ENCODE peak calls at places on chromosomes 6 and 20, in ten cellular contexts. One of them, this sample, is unnamed. For H3K27me3, the result is how much of the 10 kb centered on the place peaks cover.

GRCh38 chr20:52060794-52061714 is 130.5 kb downstream of the ZFP64 start:
- DNase-seq in upper lobe of left lung: no peak
- DNase-seq in right lobe of liver: no peak
- DNase-seq in pancreas: no peak
- DNase-seq in left lung: no peak
- DNase-seq in heart left ventricle: no peak
- DNase-seq in AG04450: no peak
- DNase-seq in cardiac muscle cell: peak
- DNase-seq in MM.1S: no peak
- DNase-seq in uterus: no peak
- DNase-seq in this sample: no peak

GRCh38 chr20:16828666-16829305 is 80.6 kb downstream of the OTOR start:
- DNase-seq in upper lobe of left lung: no peak
- DNase-seq in right lobe of liver: no peak
- DNase-seq in AG04450: no peak
- DNase-seq in cardiac muscle cell: no peak
- DNase-seq in heart left ventricle: no peak
- DNase-seq in left lung: no peak
- DNase-seq in uterus: no peak
- DNase-seq in MM.1S: no peak
- DNase-seq in pancreas: no peak
- DNase-seq in this sample: no peak

GRCh38 chr6:97917369-97917768 is 634.4 kb upstream of the MMS22L start:
- DNase-seq in cardiac muscle cell: peak
- DNase-seq in AG04450: no peak
- DNase-seq in uterus: no peak
- DNase-seq in right lobe of liver: no peak
- DNase-seq in pancreas: no peak
- DNase-seq in heart left ventricle: no peak
- DNase-seq in left lung: no peak
- DNase-seq in upper lobe of left lung: no peak
- DNase-seq in MM.1S: no peak
- DNase-seq in this sample: no peak

GRCh38 chr6:30570263-30570662 is 979 bp upstream of the ABCF1 start:
- DNase-seq in upper lobe of left lung: no peak
- DNase-seq in left lung: no peak
- DNase-seq in pancreas: no peak
- DNase-seq in right lobe of liver: no peak
- DNase-seq in AG04450: no peak
- DNase-seq in MM.1S: no peak
- DNase-seq in heart left ventricle: no peak
- DNase-seq in cardiac muscle cell: no peak
- DNase-seq in uterus: no peak
- DNase-seq in this sample: no peak

GRCh38 chr6:90197854-90198496 is 98.7 kb downstream of the BACH2 start:
- DNase-seq in AG04450: peak
- DNase-seq in MM.1S: no peak
- DNase-seq in uterus: peak
- DNase-seq in cardiac muscle cell: no peak
- DNase-seq in pancreas: no peak
- DNase-seq in left lung: no peak
- DNase-seq in heart left ventricle: no peak
- DNase-seq in upper lobe of left lung: no peak
- DNase-seq in right lobe of liver: no peak
- DNase-seq in this sample: no peak

GRCh38 chr20:45163071-45163803 is 11.5 kb upstream of the PI3 start:
- DNase-seq in uterus: no peak
- DNase-seq in AG04450: no peak
- DNase-seq in heart left ventricle: no peak
- DNase-seq in upper lobe of left lung: no peak
- DNase-seq in MM.1S: no peak
- DNase-seq in cardiac muscle cell: no peak
- DNase-seq in right lobe of liver: no peak
- DNase-seq in left lung: no peak
- DNase-seq in pancreas: no peak
- DNase-seq in this sample: no peak

GRCh38 chr20:52305843-52306242 is 114.3 kb upstream of the ZFP64 start:
- DNase-seq in MM.1S: no peak
- DNase-seq in uterus: no peak
- DNase-seq in heart left ventricle: no peak
- DNase-seq in upper lobe of left lung: no peak
- DNase-seq in AG04450: no peak
- DNase-seq in right lobe of liver: no peak
- DNase-seq in left lung: no peak
- DNase-seq in cardiac muscle cell: no peak
- DNase-seq in pancreas: no peak
- DNase-seq in this sample: no peak

GRCh38 chr6:151704383-151704782 is 103.1 kb upstream of the ESR1 start:
- DNase-seq in cardiac muscle cell: no peak
- DNase-seq in pancreas: no peak
- DNase-seq in right lobe of liver: no peak
- DNase-seq in upper lobe of left lung: no peak
- DNase-seq in AG04450: no peak
- DNase-seq in left lung: no peak
- DNase-seq in heart left ventricle: no peak
- DNase-seq in MM.1S: no peak
- DNase-seq in uterus: no peak
- DNase-seq in this sample: no peak

GRCh38 chr6:151911401-151911800 is 103.9 kb downstream of the ESR1 start:
- DNase-seq in upper lobe of left lung: no peak
- DNase-seq in MM.1S: no peak
- DNase-seq in left lung: no peak
- DNase-seq in cardiac muscle cell: no peak
- DNase-seq in pancreas: no peak
- DNase-seq in AG04450: no peak
- DNase-seq in uterus: no peak
- DNase-seq in right lobe of liver: no peak
- DNase-seq in heart left ventricle: no peak
- DNase-seq in this sample: no peak

GRCh38 chr6:53432318-53433161 is 83.8 kb upstream of the ELOVL5 start:
- DNase-seq in upper lobe of left lung: no peak
- DNase-seq in right lobe of liver: peak
- DNase-seq in uterus: no peak
- DNase-seq in cardiac muscle cell: no peak
- DNase-seq in pancreas: no peak
- DNase-seq in MM.1S: no peak
- DNase-seq in heart left ventricle: peak
- DNase-seq in AG04450: peak
- DNase-seq in left lung: no peak
- DNase-seq in this sample: no peak

GRCh38 chr20:20212675-20213096 is 155.2 kb upstream of the INSM1 start:
- DNase-seq in upper lobe of left lung: no peak
- DNase-seq in cardiac muscle cell: no peak
- DNase-seq in left lung: no peak
- DNase-seq in right lobe of liver: no peak
- DNase-seq in AG04450: no peak
- DNase-seq in uterus: no peak
- DNase-seq in heart left ventricle: peak
- DNase-seq in pancreas: no peak
- DNase-seq in MM.1S: no peak
- DNase-seq in this sample: no peak

GRCh38 chr20:17841751-17842191 is 126.8 kb downstream of the SNX5 start:
- DNase-seq in cardiac muscle cell: no peak
- DNase-seq in left lung: no peak
- DNase-seq in pancreas: no peak
- DNase-seq in uterus: peak
- DNase-seq in right lobe of liver: no peak
- DNase-seq in heart left ventricle: peak
- DNase-seq in MM.1S: no peak
- DNase-seq in upper lobe of left lung: no peak
- DNase-seq in AG04450: peak
- DNase-seq in this sample: no peak

GRCh38 chr6:456887-457286 is 65.3 kb downstream of the IRF4 start:
- DNase-seq in left lung: no peak
- DNase-seq in MM.1S: no peak
- DNase-seq in AG04450: no peak
- DNase-seq in cardiac muscle cell: no peak
- DNase-seq in upper lobe of left lung: no peak
- DNase-seq in heart left ventricle: no peak
- DNase-seq in uterus: no peak
- DNase-seq in right lobe of liver: no peak
- DNase-seq in pancreas: no peak
- DNase-seq in this sample: no peak

GRCh38 chr6:15264902-15265761 is 19.3 kb downstream of the JARID2 start:
- DNase-seq in AG04450: peak
- DNase-seq in left lung: no peak
- DNase-seq in heart left ventricle: peak
- DNase-seq in MM.1S: no peak
- DNase-seq in upper lobe of left lung: no peak
- DNase-seq in uterus: no peak
- DNase-seq in pancreas: no peak
- DNase-seq in cardiac muscle cell: no peak
- DNase-seq in right lobe of liver: no peak
- DNase-seq in this sample: no peak

DNA sequence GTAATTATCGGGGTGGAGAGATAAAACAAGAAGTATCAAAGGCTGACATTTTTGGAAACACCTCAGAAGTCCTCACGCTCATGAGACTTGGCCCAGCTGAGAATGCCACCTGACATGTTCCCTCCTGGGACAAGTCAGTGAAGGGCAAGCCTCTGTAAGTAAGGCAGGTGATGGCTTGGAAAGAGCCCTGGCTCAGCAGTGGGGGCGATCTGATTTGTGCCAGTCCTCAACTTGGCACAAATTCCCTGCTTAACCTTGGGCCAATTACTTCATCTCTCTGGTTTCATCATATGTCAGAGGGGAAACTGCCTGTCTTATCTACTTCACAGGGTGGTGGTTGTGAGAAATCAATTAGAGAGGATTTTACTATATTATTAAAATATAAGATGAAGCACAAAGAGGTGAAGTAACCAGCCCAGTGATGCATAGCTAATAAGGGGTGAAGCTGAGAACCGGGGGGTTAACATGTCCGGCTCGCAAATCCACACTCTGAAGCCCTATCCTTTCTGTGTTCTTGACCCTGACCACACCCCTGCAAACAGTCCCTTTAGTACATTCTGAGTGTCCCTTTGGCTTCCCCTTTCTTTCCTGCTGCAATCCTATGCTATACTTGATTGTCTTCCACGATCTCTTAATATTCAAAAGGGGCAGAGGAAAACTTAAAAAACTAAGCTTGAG is 8.8 kb upstream of the MOCS1 start:
- DNase-seq in AG04450: no peak
- DNase-seq in right lobe of liver: no peak
- DNase-seq in MM.1S: no peak
- DNase-seq in pancreas: no peak
- DNase-seq in uterus: no peak
- DNase-seq in heart left ventricle: no peak
- DNase-seq in cardiac muscle cell: no peak
- DNase-seq in upper lobe of left lung: no peak
- DNase-seq in left lung: no peak
- DNase-seq in this sample: no peak
- H3K4me3 ChIP-seq in AG04450: no peak
- H3K4me3 ChIP-seq in right lobe of liver: no peak
- H3K4me3 ChIP-seq in MM.1S: no peak
- H3K4me3 ChIP-seq in pancreas: no peak
- H3K4me3 ChIP-seq in uterus: no peak
- H3K4me3 ChIP-seq in heart left ventricle: no peak
- H3K4me3 ChIP-seq in cardiac muscle cell: no peak
- H3K4me3 ChIP-seq in upper lobe of left lung: no peak
- H3K4me3 ChIP-seq in left lung: no peak
- H3K4me3 ChIP-seq in this sample: no peak

GRCh38 chr6:134564705-134565104 is 246.8 kb upstream of the SGK1 start:
- DNase-seq in right lobe of liver: no peak
- DNase-seq in MM.1S: no peak
- DNase-seq in AG04450: no peak
- DNase-seq in left lung: no peak
- DNase-seq in heart left ventricle: no peak
- DNase-seq in upper lobe of left lung: no peak
- DNase-seq in cardiac muscle cell: no peak
- DNase-seq in pancreas: no peak
- DNase-seq in uterus: no peak
- DNase-seq in this sample: no peak

GRCh38 chr6:134555672-134556071 is 237.8 kb upstream of the SGK1 start:
- DNase-seq in uterus: no peak
- DNase-seq in heart left ventricle: no peak
- DNase-seq in left lung: no peak
- DNase-seq in cardiac muscle cell: no peak
- DNase-seq in AG04450: no peak
- DNase-seq in pancreas: no peak
- DNase-seq in MM.1S: no peak
- DNase-seq in upper lobe of left lung: no peak
- DNase-seq in right lobe of liver: no peak
- DNase-seq in this sample: no peak

GRCh38 chr6:134557509-134557908 is 239.6 kb upstream of the SGK1 start:
- DNase-seq in left lung: no peak
- DNase-seq in right lobe of liver: no peak
- DNase-seq in cardiac muscle cell: no peak
- DNase-seq in MM.1S: no peak
- DNase-seq in heart left ventricle: no peak
- DNase-seq in AG04450: no peak
- DNase-seq in upper lobe of left lung: no peak
- DNase-seq in uterus: no peak
- DNase-seq in pancreas: no peak
- DNase-seq in this sample: no peak

GRCh38 chr6:134560019-134560418 is 242.1 kb upstream of the SGK1 start:
- DNase-seq in right lobe of liver: no peak
- DNase-seq in MM.1S: no peak
- DNase-seq in pancreas: no peak
- DNase-seq in uterus: no peak
- DNase-seq in AG04450: no peak
- DNase-seq in cardiac muscle cell: no peak
- DNase-seq in left lung: no peak
- DNase-seq in heart left ventricle: no peak
- DNase-seq in upper lobe of left lung: no peak
- DNase-seq in this sample: no peak
- H3K27me3 ChIP-seq in right lobe of liver: under half
- H3K27me3 ChIP-seq in MM.1S: under half
- H3K27me3 ChIP-seq in pancreas: under half
- H3K27me3 ChIP-seq in uterus: under half
- H3K27me3 ChIP-seq in AG04450: under half
- H3K27me3 ChIP-seq in cardiac muscle cell: under half
- H3K27me3 ChIP-seq in left lung: under half
- H3K27me3 ChIP-seq in heart left ventricle: under half
- H3K27me3 ChIP-seq in upper lobe of left lung: under half
- H3K27me3 ChIP-seq in this sample: under half

DNA sequence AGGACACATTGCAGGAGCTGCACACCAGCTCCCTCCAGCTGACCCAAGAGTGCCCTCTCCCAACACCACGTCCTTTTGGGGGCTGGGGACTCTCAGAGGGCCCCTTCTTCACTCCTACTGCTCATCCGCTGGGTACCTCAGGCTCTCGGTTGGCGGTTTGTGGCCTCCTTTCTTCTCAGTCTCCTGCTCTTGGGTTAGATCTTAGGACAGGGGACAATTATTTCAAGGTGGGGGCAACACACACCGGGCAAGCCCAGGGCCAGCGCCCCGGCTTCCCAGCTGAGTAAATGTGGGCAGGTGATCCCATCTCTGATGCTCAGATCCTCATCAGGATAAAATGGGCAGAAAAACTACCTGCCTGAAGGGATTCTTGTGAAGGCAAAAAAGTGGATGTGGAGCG is 1.1 kb downstream of the TCF15 start:
- DNase-seq in pancreas: no peak
- DNase-seq in right lobe of liver: no peak
- DNase-seq in AG04450: no peak
- DNase-seq in upper lobe of left lung: no peak
- DNase-seq in left lung: no peak
- DNase-seq in MM.1S: no peak
- DNase-seq in cardiac muscle cell: no peak
- DNase-seq in heart left ventricle: no peak
- DNase-seq in uterus: no peak
- DNase-seq in this sample: no peak
- H3K27ac ChIP-seq in pancreas: no peak
- H3K27ac ChIP-seq in right lobe of liver: no peak
- H3K27ac ChIP-seq in AG04450: no peak
- H3K27ac ChIP-seq in upper lobe of left lung: no peak
- H3K27ac ChIP-seq in left lung: no peak
- H3K27ac ChIP-seq in MM.1S: no peak
- H3K27ac ChIP-seq in cardiac muscle cell: no peak
- H3K27ac ChIP-seq in heart left ventricle: peak
- H3K27ac ChIP-seq in uterus: no peak
- H3K27ac ChIP-seq in this sample: no peak

GRCh38 chr6:131756039-131756438 is 45.2 kb upstream of the CTAGE9 start:
- DNase-seq in uterus: no peak
- DNase-seq in upper lobe of left lung: no peak
- DNase-seq in AG04450: no peak
- DNase-seq in cardiac muscle cell: no peak
- DNase-seq in heart left ventricle: no peak
- DNase-seq in pancreas: no peak
- DNase-seq in right lobe of liver: no peak
- DNase-seq in MM.1S: no peak
- DNase-seq in left lung: no peak
- DNase-seq in this sample: no peak
- H3K4me3 ChIP-seq in uterus: no peak
- H3K4me3 ChIP-seq in upper lobe of left lung: no peak
- H3K4me3 ChIP-seq in AG04450: no peak
- H3K4me3 ChIP-seq in cardiac muscle cell: no peak
- H3K4me3 ChIP-seq in heart left ventricle: no peak
- H3K4me3 ChIP-seq in pancreas: no peak
- H3K4me3 ChIP-seq in right lobe of liver: no peak
- H3K4me3 ChIP-seq in MM.1S: no peak
- H3K4me3 ChIP-seq in left lung: no peak
- H3K4me3 ChIP-seq in this sample: no peak

This sample was measured in esophagus squamous epithelium.